ENCODE peak calls at places on chromosomes 11 and 22, in nine cellular contexts. Z is cardiac muscle cell; B is type B pancreatic cell; T is gastrocnemius medialis; X is IMR-90; M is A549; E is astrocyte of the spinal cord; L is heart left ventricle; C is CD8-positive, alpha-beta T cell. F is an unnamed sample.

GRCh38 chr22:25780673-25781072 is 38.7 kb downstream of the MYO18B start:
- DNase-seq in X (no peak), Z (peak), T (no peak), B (no peak), M (no peak), C (no peak), E (no peak), L (no peak), F (no peak)

GRCh38 chr11:63609536-63609935 is 4.7 kb downstream of the PLAAT3 start:
- DNase-seq in M (no peak), C (no peak), T (peak), Z (no peak), X (no peak), B (no peak), E (no peak), L (no peak), F (no peak)

GRCh38 chr22:34688825-34689224 is 377.1 kb upstream of the ISX start:
- DNase-seq in L (no peak), M (no peak), C (no peak), Z (no peak), E (no peak), B (no peak), X (no peak), T (no peak), F (no peak)

GRCh38 chr11:30585067-30585891 is 874 bp downstream of the MPPED2 start:
- DNase-seq in C (no peak), B (peak), Z (no peak), X (no peak), E (no peak), L (peak), M (peak), T (no peak), F (no peak)

GRCh38 chr11:10529279-10529678 is 11.7 kb downstream of the RNF141 start:
- DNase-seq in T (no peak), B (no peak), Z (no peak), C (no peak), X (peak), M (no peak), L (no peak), E (no peak), F (no peak)

GRCh38 chr11:87012089-87012488 is 25.6 kb upstream of the TMEM135 start:
- DNase-seq in Z (no peak), B (no peak), X (no peak), M (no peak), E (no peak), T (no peak), L (no peak), C (no peak), F (no peak)

GRCh38 chr11:78927511-78927910 is 352.8 kb upstream of the NARS2 start:
- DNase-seq in E (no peak), T (no peak), Z (no peak), M (no peak), L (no peak), C (no peak), B (no peak), X (no peak), F (no peak)

GRCh38 chr22:47204002-47204979 is 441.8 kb downstream of the TBC1D22A start:
- DNase-seq in T (no peak), L (peak), E (no peak), X (no peak), B (peak), Z (peak), M (no peak), C (no peak), F (no peak)

GRCh38 chr11:88266919-88267318 is 70.6 kb downstream of the CTSC start:
- DNase-seq in B (no peak), L (no peak), X (no peak), Z (no peak), T (no peak), E (no peak), M (no peak), C (no peak), F (no peak)

GRCh38 chr22:38715176-38715764 is 9.5 kb downstream of the GTPBP1 start:
- DNase-seq in C (no peak), X (no peak), L (no peak), Z (no peak), M (no peak), B (no peak), T (no peak), E (no peak), F (no peak)

GRCh38 chr22:38710866-38711265 is 5.1 kb downstream of the GTPBP1 start:
- DNase-seq in L (no peak), X (no peak), M (no peak), E (no peak), B (no peak), C (no peak), Z (no peak), T (no peak), F (no peak)

GRCh38 chr22:38710352-38710751 is 4.6 kb downstream of the GTPBP1 start:
- DNase-seq in Z (no peak), C (no peak), T (no peak), L (no peak), E (no peak), B (no peak), M (no peak), X (no peak), F (no peak)

GRCh38 chr22:38713921-38714320 is 8.2 kb downstream of the GTPBP1 start:
- DNase-seq in E (no peak), X (no peak), L (no peak), M (no peak), C (no peak), Z (no peak), B (no peak), T (no peak), F (no peak)

GRCh38 chr22:38712496-38713207 is 6.9 kb downstream of the GTPBP1 start:
- DNase-seq in Z (no peak), E (no peak), L (no peak), B (no peak), T (no peak), M (no peak), X (no peak), C (no peak), F (no peak)
- TF ChIP-seq CTCF in Z (no peak), E (no peak), L (no peak), B (no peak), T (no peak), M (no peak), X (no peak), C (no peak), F (no peak)

DNA sequence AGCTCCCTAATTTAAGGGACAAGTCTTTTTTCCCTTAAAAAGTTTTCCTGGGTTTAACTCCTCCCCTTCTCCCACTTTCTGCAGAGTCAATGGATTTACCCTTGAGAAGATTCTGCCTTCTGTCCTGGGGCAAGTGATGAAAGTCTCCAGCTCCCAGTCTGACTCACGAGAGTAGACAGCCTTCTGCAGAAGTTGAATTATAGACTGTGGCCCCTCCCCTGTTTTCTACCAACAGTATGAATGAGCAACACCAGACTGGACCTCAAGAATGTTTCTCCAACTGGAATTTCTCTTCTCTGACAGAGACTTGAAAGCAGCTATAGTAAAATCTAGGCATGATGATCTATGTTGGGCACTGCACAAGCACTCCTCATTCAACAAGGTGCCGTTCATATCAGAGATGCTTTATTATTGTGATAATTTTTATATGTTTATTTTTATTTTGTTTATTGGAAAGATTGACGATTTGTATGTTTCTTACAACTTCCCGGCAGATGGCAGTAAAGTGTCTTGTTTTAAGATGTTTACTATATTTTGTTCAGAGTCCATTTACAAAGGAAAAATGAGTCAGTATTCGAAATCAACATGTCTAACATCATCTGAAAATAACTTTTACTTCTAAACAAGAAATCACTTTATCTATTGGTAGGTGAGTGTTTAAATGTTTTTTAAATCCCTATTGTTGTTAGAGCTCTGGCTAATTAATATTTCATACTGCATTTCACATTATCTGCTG is 56.6 kb downstream of the LMO2 start:
- DNase-seq in B (no peak), X (peak), M (peak), T (no peak), E (peak), Z (peak), L (no peak), C (no peak), F (no peak)
- TF ChIP-seq CTCF in B (peak), X (peak), M (peak), T (peak), E (peak), Z (peak), L (peak), C (peak), F (peak)

DNA sequence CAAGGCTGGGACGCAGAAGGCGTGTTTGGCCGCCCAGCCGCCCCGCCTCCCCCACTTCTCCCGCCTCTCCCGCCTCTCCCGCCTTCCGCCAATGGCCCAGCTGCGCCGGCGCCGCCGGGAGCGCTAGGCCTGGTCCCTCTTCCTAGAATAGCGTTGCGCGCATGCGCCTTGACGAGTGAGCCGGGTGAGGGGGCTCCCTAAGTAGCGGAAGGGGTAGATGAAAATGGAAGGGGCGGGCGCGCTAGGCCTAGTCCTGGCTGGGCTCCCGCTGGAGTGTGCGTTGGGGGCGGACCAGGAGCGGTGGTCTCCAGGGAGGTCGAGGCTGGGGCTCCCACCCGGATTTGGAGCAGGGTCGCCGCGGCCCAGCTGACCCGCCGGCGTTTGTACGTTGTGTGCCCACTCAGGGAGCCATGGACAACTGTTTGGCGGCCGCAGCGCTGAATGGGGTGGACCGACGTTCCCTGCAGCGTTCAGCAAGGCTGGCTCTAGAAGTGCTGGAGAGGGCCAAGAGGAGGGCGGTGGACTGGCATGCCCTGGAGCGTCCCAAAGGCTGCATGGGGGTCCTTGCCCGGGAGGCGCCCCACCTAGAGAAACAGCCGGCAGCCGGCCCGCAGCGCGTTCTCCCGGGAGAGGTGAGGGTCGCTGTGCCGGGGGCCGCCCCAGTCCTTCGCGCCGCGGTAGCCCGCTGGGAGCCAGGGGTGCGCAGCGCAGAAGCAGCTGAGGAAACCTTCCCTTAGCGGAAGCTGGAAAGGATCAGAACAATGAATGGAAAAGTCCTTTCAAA is at the start of gene AKIP1:
- DNase-seq in Z (peak), M (peak), B (peak), C (peak), E (peak), L (peak), T (peak), X (peak), F (peak)
- TF ChIP-seq CTCF in Z (no peak), M (no peak), B (no peak), C (no peak), E (no peak), L (no peak), T (no peak), X (no peak), F (no peak)

GRCh38 chr22:37940698-37941376 is 12.6 kb downstream of the C22orf23 start:
- DNase-seq in C (no peak), Z (peak), B (no peak), E (no peak), L (no peak), M (no peak), X (no peak), T (no peak), F (no peak)
- TF ChIP-seq CTCF in C (no peak), Z (no peak), B (no peak), E (no peak), L (no peak), M (no peak), X (no peak), T (no peak), F (no peak)

GRCh38 chr22:32517921-32518320 is 43.3 kb downstream of the FBXO7 start:
- DNase-seq in Z (no peak), T (no peak), X (no peak), E (no peak), M (no peak), L (no peak), B (no peak), C (no peak), F (no peak)

GRCh38 chr22:32518351-32518750 is 43.7 kb downstream of the FBXO7 start:
- DNase-seq in T (no peak), M (no peak), C (no peak), B (no peak), Z (no peak), E (no peak), X (no peak), L (no peak), F (no peak)

GRCh38 chr22:32520612-32521011 is 46.0 kb downstream of the FBXO7 start:
- DNase-seq in M (no peak), X (no peak), L (no peak), C (no peak), B (no peak), Z (no peak), T (no peak), E (no peak), F (no peak)

GRCh38 chr22:32517488-32517887 is 42.9 kb downstream of the FBXO7 start:
- DNase-seq in Z (no peak), E (no peak), X (no peak), T (no peak), M (no peak), C (no peak), L (no peak), B (no peak), F (no peak)

DNA sequence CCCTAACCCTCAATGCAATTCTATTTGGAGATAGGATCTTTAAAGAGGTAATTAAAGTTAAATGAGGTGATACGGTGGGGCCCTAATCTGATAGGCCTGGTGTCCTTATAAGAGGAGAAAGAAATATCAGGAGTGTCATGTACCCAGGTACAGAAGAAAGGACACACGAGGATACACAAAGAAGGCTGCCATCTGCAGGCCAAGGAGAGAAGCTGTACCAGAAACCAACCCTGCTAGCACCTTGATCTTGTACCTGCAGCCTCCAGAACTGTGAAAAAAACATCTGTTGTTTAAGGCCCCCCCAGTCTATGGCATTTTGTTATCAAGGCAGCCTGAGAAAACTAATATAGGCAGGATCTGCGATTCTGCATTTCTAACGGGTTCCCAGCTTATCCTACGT is 44.2 kb downstream of the FBXO7 start:
- DNase-seq in C (no peak), Z (no peak), B (no peak), T (no peak), E (no peak), M (no peak), X (no peak), L (no peak), F (no peak)
- TF ChIP-seq CTCF in C (no peak), Z (peak), B (peak), T (no peak), E (peak), M (peak), X (no peak), L (no peak), F (no peak)

GRCh38 chr11:32698579-32698978 is 95.9 kb downstream of the CCDC73 start:
- DNase-seq in B (no peak), M (no peak), L (no peak), C (no peak), Z (no peak), T (no peak), X (no peak), E (no peak), F (no peak)
- TF ChIP-seq CTCF in B (no peak), M (no peak), L (no peak), C (no peak), Z (no peak), T (no peak), X (no peak), E (no peak), F (no peak)

GRCh38 chr22:20316844-20317401 is 2.9 kb downstream of the DGCR6L start:
- DNase-seq in M (no peak), C (no peak), X (no peak), E (no peak), Z (no peak), L (no peak), B (no peak), T (no peak), F (peak)

GRCh38 chr22:20319745-20320658 is at the start of gene DGCR6L:
- DNase-seq in L (peak), Z (peak), M (peak), T (peak), E (peak), C (peak), B (peak), X (peak), F (peak)

GRCh38 chr22:20315337-20316216 is 4.3 kb downstream of the DGCR6L start:
- DNase-seq in E (no peak), X (no peak), M (no peak), C (no peak), B (peak), L (peak), Z (no peak), T (no peak), F (peak)

GRCh38 chr22:20316217-20316843 is 3.5 kb downstream of the DGCR6L start:
- DNase-seq in B (peak), E (no peak), T (no peak), C (no peak), M (no peak), Z (no peak), L (no peak), X (no peak), F (peak)

GRCh38 chr22:20319041-20319744 is 667 bp downstream of the DGCR6L start:
- DNase-seq in E (peak), C (no peak), M (no peak), X (no peak), B (peak), Z (no peak), L (no peak), T (no peak), F (peak)
- TF ChIP-seq CTCF in E (no peak), C (no peak), M (no peak), X (no peak), B (no peak), Z (no peak), L (no peak), T (no peak), F (no peak)